ENCODE peak calls at places on chromosomes 1 and 21, in six cellular contexts. E is NCI-H1092 treated with DMSO at 0.1 percent for 48 hours, Q is left cardiac atrium, Y is cardiac muscle cell, V is MCF 10A, N is HT-29. L is an unnamed sample.

GRCh38 chr21:38917045-38917774 is 111.5 kb downstream of the ETS2 start:
- DNase-seq in E (peak), Q (no peak), Y (no peak), V (no peak), N (peak), L (no peak)

GRCh38 chr1:118821801-118822200 is 166.3 kb downstream of the TBX15 start:
- DNase-seq in E (no peak), Q (no peak), Y (peak), V (no peak), N (no peak), L (no peak)

GRCh38 chr1:234774971-234775370 is 165.0 kb upstream of the IRF2BP2 start:
- DNase-seq in E (no peak), Q (no peak), Y (no peak), V (no peak), N (no peak), L (no peak)

GRCh38 chr21:35503646-35504045 is 454.5 kb upstream of the RUNX1 start:
- DNase-seq in E (no peak), Q (no peak), Y (peak), V (no peak), N (no peak), L (no peak)

GRCh38 chr1:160841079-160841478 is 21.6 kb downstream of the CD244 start:
- DNase-seq in E (no peak), Q (no peak), Y (no peak), V (no peak), N (no peak), L (no peak)

GRCh38 chr1:35726814-35727433 is 8.2 kb upstream of the C1orf216 start:
- DNase-seq in E (peak), Q (peak), Y (peak), V (peak), N (peak), L (peak)

GRCh38 chr1:205287723-205288122 is 33.8 kb downstream of the NUAK2 start:
- DNase-seq in E (no peak), Q (no peak), Y (no peak), V (no peak), N (no peak), L (no peak)

GRCh38 chr1:81432089-81432488 is 368.6 kb upstream of the ADGRL2 start:
- DNase-seq in E (no peak), Q (no peak), Y (no peak), V (no peak), N (no peak), L (no peak)

GRCh38 chr1:228527596-228527995 is 40.4 kb downstream of the RNF187 start:
- DNase-seq in E (no peak), Q (no peak), Y (no peak), V (no peak), N (no peak), L (no peak)

GRCh38 chr1:115325876-115326275 is 12.2 kb downstream of the NGF start:
- DNase-seq in E (no peak), Q (no peak), Y (no peak), V (no peak), N (no peak), L (no peak)

GRCh38 chr21:43369124-43369523 is 57.8 kb downstream of the SIK1 start:
- DNase-seq in E (no peak), Q (no peak), Y (peak), V (peak), N (no peak), L (no peak)

L was measured in H9.